ENCODE peak calls at places on chromosomes 3 and 15, in six cellular contexts. One of them, this sample, is unnamed.

GRCh38 chr3:166191406-166191805 is 354.2 kb upstream of the BCHE start:
- DNase-seq in A549: no peak
- DNase-seq in CD4-positive, alpha-beta T cell: no peak
- DNase-seq in coronary artery: no peak
- DNase-seq in HFF-Myc: no peak
- DNase-seq in WTC11: no peak
- DNase-seq in this sample: no peak

GRCh38 chr3:171561601-171562323 is 101.6 kb upstream of the TNIK start:
- DNase-seq in WTC11: no peak
- DNase-seq in A549: no peak
- DNase-seq in CD4-positive, alpha-beta T cell: no peak
- DNase-seq in HFF-Myc: no peak
- DNase-seq in coronary artery: no peak
- DNase-seq in this sample: no peak

GRCh38 chr15:62533687-62534086 is 368.6 kb upstream of the C2CD4B start:
- DNase-seq in A549: no peak
- DNase-seq in coronary artery: no peak
- DNase-seq in CD4-positive, alpha-beta T cell: no peak
- DNase-seq in HFF-Myc: no peak
- DNase-seq in WTC11: no peak
- DNase-seq in this sample: no peak

GRCh38 chr3:140089403-140090072 is 154.6 kb downstream of the CLSTN2 start:
- DNase-seq in CD4-positive, alpha-beta T cell: no peak
- DNase-seq in HFF-Myc: no peak
- DNase-seq in A549: no peak
- DNase-seq in WTC11: no peak
- DNase-seq in coronary artery: no peak
- DNase-seq in this sample: no peak

GRCh38 chr3:24145981-24146822 is 201.1 kb downstream of the NR1D2 start:
- DNase-seq in HFF-Myc: peak
- DNase-seq in WTC11: no peak
- DNase-seq in coronary artery: no peak
- DNase-seq in A549: peak
- DNase-seq in CD4-positive, alpha-beta T cell: no peak
- DNase-seq in this sample: no peak

GRCh38 chr15:34808016-34808415 is 12.7 kb upstream of the ACTC1 start:
- DNase-seq in coronary artery: no peak
- DNase-seq in A549: no peak
- DNase-seq in HFF-Myc: no peak
- DNase-seq in WTC11: no peak
- DNase-seq in CD4-positive, alpha-beta T cell: no peak
- DNase-seq in this sample: no peak

GRCh38 chr3:120625199-120625598 is 29.1 kb downstream of the NDUFB4 start:
- DNase-seq in A549: no peak
- DNase-seq in coronary artery: no peak
- DNase-seq in WTC11: no peak
- DNase-seq in CD4-positive, alpha-beta T cell: no peak
- DNase-seq in HFF-Myc: no peak
- DNase-seq in this sample: no peak

GRCh38 chr15:42832577-42832976 is 88.0 kb downstream of the TTBK2 start:
- DNase-seq in HFF-Myc: peak
- DNase-seq in CD4-positive, alpha-beta T cell: no peak
- DNase-seq in coronary artery: no peak
- DNase-seq in A549: peak
- DNase-seq in WTC11: no peak
- DNase-seq in this sample: no peak

GRCh38 chr3:169305460-169305859 is 358.1 kb downstream of the MECOM start:
- DNase-seq in HFF-Myc: no peak
- DNase-seq in coronary artery: no peak
- DNase-seq in CD4-positive, alpha-beta T cell: no peak
- DNase-seq in WTC11: no peak
- DNase-seq in A549: no peak
- DNase-seq in this sample: no peak

GRCh38 chr15:49301562-49301961 is 121.5 kb upstream of the FGF7 start:
- DNase-seq in CD4-positive, alpha-beta T cell: no peak
- DNase-seq in HFF-Myc: no peak
- DNase-seq in coronary artery: no peak
- DNase-seq in WTC11: no peak
- DNase-seq in A549: no peak
- DNase-seq in this sample: no peak

GRCh38 chr3:163622384-163622783 is 1455.9 kb downstream of the SI start:
- DNase-seq in coronary artery: no peak
- DNase-seq in CD4-positive, alpha-beta T cell: no peak
- DNase-seq in A549: peak
- DNase-seq in HFF-Myc: no peak
- DNase-seq in WTC11: peak
- DNase-seq in this sample: no peak
- TF ChIP-seq CTCF in coronary artery: no peak
- TF ChIP-seq CTCF in CD4-positive, alpha-beta T cell: no peak
- TF ChIP-seq CTCF in A549: no peak
- TF ChIP-seq CTCF in HFF-Myc: no peak
- TF ChIP-seq CTCF in WTC11: peak
- TF ChIP-seq CTCF in this sample: peak

DNA sequence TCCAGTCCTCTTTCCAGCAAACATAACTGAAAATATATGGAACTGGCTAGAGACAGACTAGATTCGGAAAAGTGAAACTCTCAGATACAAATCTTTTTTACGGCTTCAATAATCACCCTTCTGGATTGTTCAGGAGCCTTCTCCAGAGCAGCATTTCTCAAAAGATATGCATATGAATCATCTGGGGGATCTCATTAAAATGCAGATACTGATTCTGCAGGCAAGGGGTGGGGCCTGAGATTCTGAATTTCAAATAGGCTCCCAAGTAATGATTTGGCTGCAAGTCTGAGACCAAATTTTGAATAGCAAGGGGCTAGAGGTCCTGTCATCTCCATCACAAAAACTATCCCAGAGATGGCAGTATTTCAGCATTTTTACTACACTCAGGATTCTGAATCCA is 165.4 kb downstream of the CTNNB1 start:
- DNase-seq in WTC11: no peak
- DNase-seq in HFF-Myc: no peak
- DNase-seq in A549: no peak
- DNase-seq in coronary artery: no peak
- DNase-seq in CD4-positive, alpha-beta T cell: no peak
- DNase-seq in this sample: no peak
- TF ChIP-seq CTCF in WTC11: no peak
- TF ChIP-seq CTCF in HFF-Myc: no peak
- TF ChIP-seq CTCF in A549: no peak
- TF ChIP-seq CTCF in coronary artery: no peak
- TF ChIP-seq CTCF in CD4-positive, alpha-beta T cell: no peak
- TF ChIP-seq CTCF in this sample: no peak

GRCh38 chr3:133487920-133488540 is 85.5 kb upstream of the CDV3 start:
- DNase-seq in WTC11: peak
- DNase-seq in coronary artery: no peak
- DNase-seq in CD4-positive, alpha-beta T cell: peak
- DNase-seq in A549: peak
- DNase-seq in HFF-Myc: no peak
- DNase-seq in this sample: no peak
- TF ChIP-seq CTCF in WTC11: peak
- TF ChIP-seq CTCF in coronary artery: no peak
- TF ChIP-seq CTCF in CD4-positive, alpha-beta T cell: peak
- TF ChIP-seq CTCF in A549: peak
- TF ChIP-seq CTCF in HFF-Myc: peak
- TF ChIP-seq CTCF in this sample: peak

GRCh38 chr3:127177226-127177625 is 15.7 kb upstream of the PRR23E start:
- DNase-seq in HFF-Myc: no peak
- DNase-seq in coronary artery: peak
- DNase-seq in CD4-positive, alpha-beta T cell: no peak
- DNase-seq in WTC11: no peak
- DNase-seq in A549: peak
- DNase-seq in this sample: no peak
- TF ChIP-seq CTCF in HFF-Myc: no peak
- TF ChIP-seq CTCF in coronary artery: no peak
- TF ChIP-seq CTCF in CD4-positive, alpha-beta T cell: no peak
- TF ChIP-seq CTCF in WTC11: no peak
- TF ChIP-seq CTCF in A549: no peak
- TF ChIP-seq CTCF in this sample: no peak

DNA sequence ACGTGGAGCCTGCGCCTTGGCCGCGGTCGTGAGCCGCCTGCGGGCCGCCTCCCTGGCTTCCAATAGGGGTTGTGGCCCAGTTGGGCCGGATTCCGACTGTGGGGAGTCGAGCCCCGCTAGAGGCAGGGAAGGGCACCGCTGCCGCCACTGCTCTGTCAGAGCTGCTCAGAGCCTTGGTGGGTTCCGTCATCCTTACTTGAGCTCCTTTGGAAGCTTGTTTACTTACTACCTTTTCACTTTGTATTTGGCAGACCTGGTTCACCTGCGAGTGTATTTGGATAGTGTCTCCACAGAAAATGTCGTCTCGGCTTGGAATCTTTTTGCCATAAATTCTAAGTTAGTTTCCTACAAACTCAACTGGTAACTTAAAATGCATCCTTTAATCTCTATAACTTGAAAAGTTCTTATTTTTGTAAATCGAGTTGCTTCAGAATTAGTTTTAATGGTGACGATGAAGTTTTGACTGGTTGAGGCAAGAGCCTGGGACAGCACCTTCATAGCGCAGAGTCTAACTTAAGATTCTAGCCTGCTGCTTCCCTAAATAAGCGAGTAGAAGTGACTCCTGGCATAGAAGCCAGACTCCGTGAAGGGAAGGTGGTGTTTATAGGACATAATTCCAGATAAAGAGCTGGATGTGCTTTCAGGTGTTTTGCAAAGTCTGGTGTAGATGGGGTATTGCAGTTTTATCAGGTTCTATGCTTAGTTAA is 800 bp downstream of the DAG1 start:
- DNase-seq in CD4-positive, alpha-beta T cell: no peak
- DNase-seq in A549: no peak
- DNase-seq in HFF-Myc: no peak
- DNase-seq in coronary artery: no peak
- DNase-seq in WTC11: no peak
- DNase-seq in this sample: no peak
- TF ChIP-seq CTCF in CD4-positive, alpha-beta T cell: no peak
- TF ChIP-seq CTCF in A549: no peak
- TF ChIP-seq CTCF in HFF-Myc: no peak
- TF ChIP-seq CTCF in coronary artery: no peak
- TF ChIP-seq CTCF in WTC11: no peak
- TF ChIP-seq CTCF in this sample: no peak

This sample was measured in mesothelial cell of epicardium.